ENCODE peak calls at places on chromosomes 4 and X, in eight cellular contexts. One of them, this sample, is unnamed.

GRCh38 chrX:140933056-140933455 is 69.3 kb upstream of the SPANXB1 start:
- DNase-seq in sigmoid colon: no peak
- DNase-seq in AG10803: no peak
- DNase-seq in activated B cell treated with CpG ODN at 0.5 μM for 24 hours: no peak
- DNase-seq in nephron progenitor cell: no peak
- DNase-seq in upper lobe of right lung: no peak
- DNase-seq in fibroblast of lung: no peak
- DNase-seq in neural progenitor cell: no peak
- DNase-seq in this sample: no peak

GRCh38 chrX:24002167-24002566 is 24.8 kb downstream of the KLHL15 start:
- DNase-seq in sigmoid colon: no peak
- DNase-seq in AG10803: no peak
- DNase-seq in activated B cell treated with CpG ODN at 0.5 μM for 24 hours: no peak
- DNase-seq in nephron progenitor cell: no peak
- DNase-seq in upper lobe of right lung: no peak
- DNase-seq in fibroblast of lung: no peak
- DNase-seq in neural progenitor cell: no peak
- DNase-seq in this sample: no peak

GRCh38 chrX:150940844-150941495 is 42.2 kb upstream of the HMGB3 start:
- DNase-seq in sigmoid colon: no peak
- DNase-seq in AG10803: no peak
- DNase-seq in activated B cell treated with CpG ODN at 0.5 μM for 24 hours: no peak
- DNase-seq in nephron progenitor cell: no peak
- DNase-seq in upper lobe of right lung: no peak
- DNase-seq in fibroblast of lung: no peak
- DNase-seq in neural progenitor cell: no peak
- DNase-seq in this sample: no peak

GRCh38 chr4:133594246-133595207 is 445.4 kb downstream of the PCDH10 start:
- DNase-seq in sigmoid colon: no peak
- DNase-seq in AG10803: no peak
- DNase-seq in activated B cell treated with CpG ODN at 0.5 μM for 24 hours: no peak
- DNase-seq in nephron progenitor cell: no peak
- DNase-seq in upper lobe of right lung: no peak
- DNase-seq in fibroblast of lung: peak
- DNase-seq in neural progenitor cell: no peak
- DNase-seq in this sample: no peak

GRCh38 chr4:23368081-23368697 is 521.7 kb downstream of the PPARGC1A start:
- DNase-seq in sigmoid colon: no peak
- DNase-seq in AG10803: no peak
- DNase-seq in activated B cell treated with CpG ODN at 0.5 μM for 24 hours: no peak
- DNase-seq in nephron progenitor cell: peak
- DNase-seq in upper lobe of right lung: no peak
- DNase-seq in fibroblast of lung: no peak
- DNase-seq in neural progenitor cell: peak
- DNase-seq in this sample: no peak

GRCh38 chrX:24498975-24499374 is 33.9 kb downstream of the PDK3 start:
- DNase-seq in sigmoid colon: no peak
- DNase-seq in AG10803: peak
- DNase-seq in activated B cell treated with CpG ODN at 0.5 μM for 24 hours: no peak
- DNase-seq in nephron progenitor cell: no peak
- DNase-seq in upper lobe of right lung: no peak
- DNase-seq in fibroblast of lung: peak
- DNase-seq in neural progenitor cell: no peak
- DNase-seq in this sample: no peak

GRCh38 chr4:3613980-3614730 is 81.9 kb upstream of the LRPAP1 start:
- DNase-seq in sigmoid colon: peak
- DNase-seq in AG10803: peak
- DNase-seq in activated B cell treated with CpG ODN at 0.5 μM for 24 hours: no peak
- DNase-seq in nephron progenitor cell: no peak
- DNase-seq in upper lobe of right lung: peak
- DNase-seq in fibroblast of lung: no peak
- DNase-seq in neural progenitor cell: no peak
- DNase-seq in this sample: no peak

GRCh38 chrX:9770319-9770718 is 4.7 kb upstream of the GPR143 start:
- DNase-seq in sigmoid colon: no peak
- DNase-seq in AG10803: no peak
- DNase-seq in activated B cell treated with CpG ODN at 0.5 μM for 24 hours: no peak
- DNase-seq in nephron progenitor cell: no peak
- DNase-seq in upper lobe of right lung: no peak
- DNase-seq in fibroblast of lung: no peak
- DNase-seq in neural progenitor cell: no peak
- DNase-seq in this sample: no peak

GRCh38 chrX:69285881-69286545 is 120.8 kb upstream of the PJA1 start:
- DNase-seq in sigmoid colon: peak
- DNase-seq in AG10803: no peak
- DNase-seq in activated B cell treated with CpG ODN at 0.5 μM for 24 hours: peak
- DNase-seq in nephron progenitor cell: peak
- DNase-seq in upper lobe of right lung: peak
- DNase-seq in fibroblast of lung: peak
- DNase-seq in neural progenitor cell: peak
- DNase-seq in this sample: no peak

GRCh38 chr4:5338511-5338910 is 287.2 kb downstream of the STK32B start:
- DNase-seq in sigmoid colon: no peak
- DNase-seq in AG10803: peak
- DNase-seq in activated B cell treated with CpG ODN at 0.5 μM for 24 hours: no peak
- DNase-seq in nephron progenitor cell: no peak
- DNase-seq in upper lobe of right lung: no peak
- DNase-seq in fibroblast of lung: no peak
- DNase-seq in neural progenitor cell: no peak
- DNase-seq in this sample: no peak

GRCh38 chr4:182536221-182536620 is 293.0 kb downstream of the TENM3 start:
- DNase-seq in sigmoid colon: no peak
- DNase-seq in AG10803: no peak
- DNase-seq in activated B cell treated with CpG ODN at 0.5 μM for 24 hours: no peak
- DNase-seq in nephron progenitor cell: no peak
- DNase-seq in upper lobe of right lung: no peak
- DNase-seq in fibroblast of lung: peak
- DNase-seq in neural progenitor cell: peak
- DNase-seq in this sample: no peak

GRCh38 chrX:67544871-67545771 is 1.3 kb downstream of the AR start:
- DNase-seq in sigmoid colon: peak
- DNase-seq in AG10803: no peak
- DNase-seq in activated B cell treated with CpG ODN at 0.5 μM for 24 hours: no peak
- DNase-seq in nephron progenitor cell: peak
- DNase-seq in upper lobe of right lung: peak
- DNase-seq in fibroblast of lung: peak
- DNase-seq in neural progenitor cell: peak
- DNase-seq in this sample: no peak

GRCh38 chr4:85573270-85573669 is 98.3 kb downstream of the ARHGAP24 start:
- DNase-seq in sigmoid colon: no peak
- DNase-seq in AG10803: peak
- DNase-seq in activated B cell treated with CpG ODN at 0.5 μM for 24 hours: no peak
- DNase-seq in nephron progenitor cell: no peak
- DNase-seq in upper lobe of right lung: no peak
- DNase-seq in fibroblast of lung: peak
- DNase-seq in neural progenitor cell: no peak
- DNase-seq in this sample: no peak

GRCh38 chr4:26175016-26175786 is 145.6 kb upstream of the RBPJ start:
- DNase-seq in sigmoid colon: no peak
- DNase-seq in AG10803: no peak
- DNase-seq in activated B cell treated with CpG ODN at 0.5 μM for 24 hours: no peak
- DNase-seq in nephron progenitor cell: no peak
- DNase-seq in upper lobe of right lung: no peak
- DNase-seq in fibroblast of lung: no peak
- DNase-seq in neural progenitor cell: no peak
- DNase-seq in this sample: no peak

GRCh38 chrX:425056-425455 is 38.3 kb upstream of the PPP2R3B start:
- DNase-seq in sigmoid colon: no peak
- DNase-seq in AG10803: no peak
- DNase-seq in activated B cell treated with CpG ODN at 0.5 μM for 24 hours: no peak
- DNase-seq in nephron progenitor cell: no peak
- DNase-seq in upper lobe of right lung: no peak
- DNase-seq in fibroblast of lung: no peak
- DNase-seq in neural progenitor cell: no peak
- DNase-seq in this sample: no peak

GRCh38 chr4:101711590-101712255 is 78.8 kb upstream of the BANK1 start:
- DNase-seq in sigmoid colon: no peak
- DNase-seq in AG10803: no peak
- DNase-seq in activated B cell treated with CpG ODN at 0.5 μM for 24 hours: no peak
- DNase-seq in nephron progenitor cell: no peak
- DNase-seq in upper lobe of right lung: no peak
- DNase-seq in fibroblast of lung: no peak
- DNase-seq in neural progenitor cell: no peak
- DNase-seq in this sample: no peak

GRCh38 chrX:138928737-138929459 is 217.4 kb upstream of the FGF13 start:
- DNase-seq in sigmoid colon: no peak
- DNase-seq in AG10803: no peak
- DNase-seq in activated B cell treated with CpG ODN at 0.5 μM for 24 hours: no peak
- DNase-seq in nephron progenitor cell: no peak
- DNase-seq in upper lobe of right lung: no peak
- DNase-seq in fibroblast of lung: no peak
- DNase-seq in neural progenitor cell: no peak
- DNase-seq in this sample: no peak

GRCh38 chr4:61772116-61772515 is 572.0 kb downstream of the ADGRL3 start:
- DNase-seq in sigmoid colon: no peak
- DNase-seq in AG10803: no peak
- DNase-seq in activated B cell treated with CpG ODN at 0.5 μM for 24 hours: no peak
- DNase-seq in nephron progenitor cell: no peak
- DNase-seq in upper lobe of right lung: no peak
- DNase-seq in fibroblast of lung: peak
- DNase-seq in neural progenitor cell: no peak
- DNase-seq in this sample: no peak

GRCh38 chr4:24382381-24382780 is 202.0 kb downstream of the DHX15 start:
- DNase-seq in sigmoid colon: no peak
- DNase-seq in AG10803: no peak
- DNase-seq in activated B cell treated with CpG ODN at 0.5 μM for 24 hours: no peak
- DNase-seq in nephron progenitor cell: no peak
- DNase-seq in upper lobe of right lung: no peak
- DNase-seq in fibroblast of lung: peak
- DNase-seq in neural progenitor cell: no peak
- DNase-seq in this sample: no peak

GRCh38 chrX:130196453-130196852 is 24.7 kb downstream of the RAB33A start:
- DNase-seq in sigmoid colon: no peak
- DNase-seq in AG10803: peak
- DNase-seq in activated B cell treated with CpG ODN at 0.5 μM for 24 hours: no peak
- DNase-seq in nephron progenitor cell: no peak
- DNase-seq in upper lobe of right lung: no peak
- DNase-seq in fibroblast of lung: peak
- DNase-seq in neural progenitor cell: no peak
- DNase-seq in this sample: no peak

GRCh38 chrX:120697053-120697452 is 67.2 kb upstream of the C1GALT1C1 start:
- DNase-seq in sigmoid colon: no peak
- DNase-seq in AG10803: no peak
- DNase-seq in activated B cell treated with CpG ODN at 0.5 μM for 24 hours: no peak
- DNase-seq in nephron progenitor cell: no peak
- DNase-seq in upper lobe of right lung: no peak
- DNase-seq in fibroblast of lung: no peak
- DNase-seq in neural progenitor cell: no peak
- DNase-seq in this sample: no peak

GRCh38 chrX:6120329-6120728 is 108.3 kb downstream of the NLGN4X start:
- DNase-seq in sigmoid colon: no peak
- DNase-seq in AG10803: no peak
- DNase-seq in activated B cell treated with CpG ODN at 0.5 μM for 24 hours: no peak
- DNase-seq in nephron progenitor cell: no peak
- DNase-seq in upper lobe of right lung: no peak
- DNase-seq in fibroblast of lung: no peak
- DNase-seq in neural progenitor cell: peak
- DNase-seq in this sample: no peak

GRCh38 chr4:150973626-150974250 is 41.3 kb downstream of the LRBA start:
- DNase-seq in sigmoid colon: no peak
- DNase-seq in AG10803: peak
- DNase-seq in activated B cell treated with CpG ODN at 0.5 μM for 24 hours: no peak
- DNase-seq in nephron progenitor cell: no peak
- DNase-seq in upper lobe of right lung: no peak
- DNase-seq in fibroblast of lung: peak
- DNase-seq in neural progenitor cell: no peak
- DNase-seq in this sample: no peak

GRCh38 chr4:142875117-142875516 is 29.0 kb upstream of the INPP4B start:
- DNase-seq in sigmoid colon: no peak
- DNase-seq in AG10803: no peak
- DNase-seq in activated B cell treated with CpG ODN at 0.5 μM for 24 hours: no peak
- DNase-seq in nephron progenitor cell: no peak
- DNase-seq in upper lobe of right lung: no peak
- DNase-seq in fibroblast of lung: no peak
- DNase-seq in neural progenitor cell: peak
- DNase-seq in this sample: no peak
- TF ChIP-seq CTCF in sigmoid colon: no peak
- TF ChIP-seq CTCF in AG10803: no peak
- TF ChIP-seq CTCF in activated B cell treated with CpG ODN at 0.5 μM for 24 hours: no peak
- TF ChIP-seq CTCF in nephron progenitor cell: no peak
- TF ChIP-seq CTCF in upper lobe of right lung: no peak
- TF ChIP-seq CTCF in fibroblast of lung: no peak
- TF ChIP-seq CTCF in neural progenitor cell: peak
- TF ChIP-seq CTCF in this sample: no peak

GRCh38 chr4:139227729-139228404 is 50.8 kb upstream of the ELF2 start:
- DNase-seq in sigmoid colon: no peak
- DNase-seq in AG10803: no peak
- DNase-seq in activated B cell treated with CpG ODN at 0.5 μM for 24 hours: no peak
- DNase-seq in nephron progenitor cell: no peak
- DNase-seq in upper lobe of right lung: no peak
- DNase-seq in fibroblast of lung: no peak
- DNase-seq in neural progenitor cell: no peak
- DNase-seq in this sample: no peak
- TF ChIP-seq CTCF in sigmoid colon: no peak
- TF ChIP-seq CTCF in AG10803: peak
- TF ChIP-seq CTCF in activated B cell treated with CpG ODN at 0.5 μM for 24 hours: no peak
- TF ChIP-seq CTCF in nephron progenitor cell: no peak
- TF ChIP-seq CTCF in upper lobe of right lung: no peak
- TF ChIP-seq CTCF in fibroblast of lung: no peak
- TF ChIP-seq CTCF in neural progenitor cell: no peak
- TF ChIP-seq CTCF in this sample: peak

DNA sequence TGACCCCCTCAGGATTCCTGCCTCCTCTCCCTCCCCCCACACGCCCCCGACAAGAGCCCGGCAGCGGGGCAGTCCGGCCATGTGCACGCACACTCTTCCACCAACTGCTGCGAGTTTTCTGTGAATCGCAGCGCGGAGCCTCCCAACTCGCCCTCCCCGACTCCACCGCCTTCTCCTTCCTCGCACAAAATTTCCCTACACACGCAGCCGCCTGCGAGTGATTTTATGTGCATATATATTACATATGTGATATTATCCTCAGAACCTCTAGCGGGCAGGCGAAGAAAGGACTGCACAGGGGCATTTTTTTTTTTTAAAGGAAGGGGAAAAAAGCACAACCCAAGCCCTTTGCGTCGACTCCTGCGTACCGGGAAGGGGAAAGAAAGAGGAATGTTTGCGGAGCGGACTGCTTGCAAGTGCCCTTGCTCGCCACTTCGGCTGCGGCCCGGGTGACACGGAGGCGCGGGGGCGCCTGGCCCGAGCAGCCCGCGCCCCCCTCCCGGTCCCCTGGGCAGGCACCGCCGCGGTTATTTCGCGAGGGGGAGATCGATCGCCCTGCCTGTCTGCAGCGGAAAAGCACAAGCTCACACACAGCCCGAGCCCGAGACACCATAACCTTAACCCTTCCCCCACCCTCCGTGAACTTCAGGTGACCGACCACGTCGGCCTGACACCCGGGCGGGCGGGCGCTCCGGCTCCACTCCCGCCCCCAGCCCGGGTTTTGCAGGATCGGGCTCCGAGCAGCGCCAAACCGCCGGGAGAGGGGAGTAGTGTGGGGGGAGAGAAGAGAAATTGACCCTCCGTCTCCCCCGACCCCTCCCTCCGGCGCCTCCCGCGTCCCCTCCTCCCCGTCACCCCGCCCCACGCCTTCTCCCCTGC is 2.2 kb downstream of the ZNF827 start:
- DNase-seq in sigmoid colon: peak
- DNase-seq in AG10803: peak
- DNase-seq in activated B cell treated with CpG ODN at 0.5 μM for 24 hours: peak
- DNase-seq in nephron progenitor cell: peak
- DNase-seq in upper lobe of right lung: peak
- DNase-seq in fibroblast of lung: peak
- DNase-seq in neural progenitor cell: peak
- DNase-seq in this sample: no peak
- TF ChIP-seq CTCF in sigmoid colon: peak
- TF ChIP-seq CTCF in AG10803: peak
- TF ChIP-seq CTCF in activated B cell treated with CpG ODN at 0.5 μM for 24 hours: no peak
- TF ChIP-seq CTCF in nephron progenitor cell: no peak
- TF ChIP-seq CTCF in upper lobe of right lung: peak
- TF ChIP-seq CTCF in fibroblast of lung: no peak
- TF ChIP-seq CTCF in neural progenitor cell: peak
- TF ChIP-seq CTCF in this sample: no peak

GRCh38 chr4:28976369-28976768 is 1743.8 kb upstream of the PCDH7 start:
- DNase-seq in sigmoid colon: no peak
- DNase-seq in AG10803: no peak
- DNase-seq in activated B cell treated with CpG ODN at 0.5 μM for 24 hours: no peak
- DNase-seq in nephron progenitor cell: no peak
- DNase-seq in upper lobe of right lung: no peak
- DNase-seq in fibroblast of lung: no peak
- DNase-seq in neural progenitor cell: no peak
- DNase-seq in this sample: no peak
- TF ChIP-seq CTCF in sigmoid colon: no peak
- TF ChIP-seq CTCF in AG10803: no peak
- TF ChIP-seq CTCF in activated B cell treated with CpG ODN at 0.5 μM for 24 hours: no peak
- TF ChIP-seq CTCF in nephron progenitor cell: no peak
- TF ChIP-seq CTCF in upper lobe of right lung: no peak
- TF ChIP-seq CTCF in fibroblast of lung: no peak
- TF ChIP-seq CTCF in neural progenitor cell: no peak
- TF ChIP-seq CTCF in this sample: no peak